ENCODE peak calls at places on chromosome 1, in four cellular contexts. One of them, this sample, is unnamed.

GRCh38 chr1:115655307-115655664 is 13.5 kb downstream of the VANGL1 start:
- DNase-seq in GM12878: no peak
- DNase-seq in SK-N-SH: no peak
- DNase-seq in HepG2: no peak
- DNase-seq in this sample: no peak

GRCh38 chr1:2224621-2225020 is 3.5 kb upstream of the SKI start:
- DNase-seq in GM12878: no peak
- DNase-seq in SK-N-SH: no peak
- DNase-seq in HepG2: no peak
- DNase-seq in this sample: no peak

GRCh38 chr1:233183226-233184020 is 112.1 kb downstream of the PCNX2 start:
- DNase-seq in GM12878: no peak
- DNase-seq in SK-N-SH: no peak
- DNase-seq in HepG2: no peak
- DNase-seq in this sample: no peak

GRCh38 chr1:102550729-102551384 is 554.1 kb upstream of the OLFM3 start:
- DNase-seq in GM12878: no peak
- DNase-seq in SK-N-SH: no peak
- DNase-seq in HepG2: peak
- DNase-seq in this sample: peak

GRCh38 chr1:240803151-240803550 is 191.2 kb upstream of the GREM2 start:
- DNase-seq in GM12878: no peak
- DNase-seq in SK-N-SH: no peak
- DNase-seq in HepG2: no peak
- DNase-seq in this sample: no peak

GRCh38 chr1:232548651-232549050 is 81.3 kb downstream of the SIPA1L2 start:
- DNase-seq in GM12878: no peak
- DNase-seq in SK-N-SH: no peak
- DNase-seq in HepG2: no peak
- DNase-seq in this sample: no peak

GRCh38 chr1:64920936-64921589 is 45.3 kb downstream of the JAK1 start:
- DNase-seq in GM12878: no peak
- DNase-seq in SK-N-SH: peak
- DNase-seq in HepG2: no peak
- DNase-seq in this sample: no peak

GRCh38 chr1:65626003-65626402 is 166.7 kb upstream of the PDE4B start:
- DNase-seq in GM12878: no peak
- DNase-seq in SK-N-SH: no peak
- DNase-seq in HepG2: no peak
- DNase-seq in this sample: no peak

GRCh38 chr1:47944561-47944960 is 52.6 kb downstream of the TRABD2B start:
- DNase-seq in GM12878: no peak
- DNase-seq in SK-N-SH: peak
- DNase-seq in HepG2: no peak
- DNase-seq in this sample: no peak

GRCh38 chr1:219201656-219202055 is 28.0 kb downstream of the LYPLAL1 start:
- DNase-seq in GM12878: no peak
- DNase-seq in SK-N-SH: no peak
- DNase-seq in HepG2: no peak
- DNase-seq in this sample: no peak

GRCh38 chr1:98133151-98133550 is 212.3 kb upstream of the DPYD start:
- DNase-seq in GM12878: no peak
- DNase-seq in SK-N-SH: no peak
- DNase-seq in HepG2: no peak
- DNase-seq in this sample: no peak

GRCh38 chr1:205936846-205937707 is 6.2 kb downstream of the SLC26A9 start:
- DNase-seq in GM12878: no peak
- DNase-seq in SK-N-SH: no peak
- DNase-seq in HepG2: peak
- DNase-seq in this sample: no peak

GRCh38 chr1:20322081-20322824 is 31.6 kb downstream of the VWA5B1 start:
- DNase-seq in GM12878: peak
- DNase-seq in SK-N-SH: no peak
- DNase-seq in HepG2: no peak
- DNase-seq in this sample: no peak

DNA sequence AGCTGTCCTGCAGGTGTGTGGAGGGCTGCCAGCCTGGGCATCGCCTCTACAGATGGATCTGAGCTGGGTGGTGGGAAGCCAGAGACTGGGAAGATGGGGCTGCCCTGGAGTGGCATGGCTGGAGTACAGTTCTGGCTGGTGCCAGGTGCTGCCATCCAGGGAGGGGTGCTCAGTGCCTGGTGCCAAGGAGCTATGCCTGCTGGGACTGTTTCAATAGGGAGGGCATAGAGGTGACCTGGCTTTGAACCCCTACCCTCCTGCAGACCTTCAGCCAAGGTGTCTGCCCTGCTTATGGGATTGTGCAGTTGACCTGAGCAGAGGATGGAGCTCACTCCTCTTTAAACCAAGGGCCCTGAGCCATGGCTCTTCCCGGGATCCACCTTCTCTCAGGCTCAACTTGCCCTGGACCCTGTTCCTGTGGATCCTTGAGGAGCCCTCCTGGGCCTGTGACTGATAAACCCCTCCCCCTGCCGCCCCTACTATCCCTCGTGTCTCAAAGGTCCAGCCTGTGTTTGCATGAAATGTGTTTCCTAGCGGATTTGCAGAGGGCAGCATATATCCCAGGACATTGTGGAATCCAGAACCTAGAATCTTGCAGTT is 48.7 kb downstream of the PTPRU start:
- DNase-seq in GM12878: no peak
- DNase-seq in SK-N-SH: no peak
- DNase-seq in HepG2: no peak
- DNase-seq in this sample: no peak
- TF ChIP-seq FOXM1 in GM12878: no peak
- TF ChIP-seq FOXM1 in SK-N-SH: no peak
- TF ChIP-seq FOXM1 in HepG2: no peak
- TF ChIP-seq FOXM1 in this sample: no peak

GRCh38 chr1:90716552-90717355 is at the start of gene BARHL2:
- DNase-seq in GM12878: no peak
- DNase-seq in SK-N-SH: no peak
- DNase-seq in HepG2: no peak
- DNase-seq in this sample: no peak

GRCh38 chr1:90716243-90716551 is 905 bp downstream of the BARHL2 start:
- DNase-seq in GM12878: no peak
- DNase-seq in SK-N-SH: no peak
- DNase-seq in HepG2: no peak
- DNase-seq in this sample: no peak

GRCh38 chr1:90718411-90719320 is 1.6 kb upstream of the BARHL2 start:
- DNase-seq in GM12878: no peak
- DNase-seq in SK-N-SH: peak
- DNase-seq in HepG2: no peak
- DNase-seq in this sample: peak

GRCh38 chr1:90717356-90717664 is 208 bp upstream of the BARHL2 start:
- DNase-seq in GM12878: no peak
- DNase-seq in SK-N-SH: no peak
- DNase-seq in HepG2: no peak
- DNase-seq in this sample: no peak

DNA sequence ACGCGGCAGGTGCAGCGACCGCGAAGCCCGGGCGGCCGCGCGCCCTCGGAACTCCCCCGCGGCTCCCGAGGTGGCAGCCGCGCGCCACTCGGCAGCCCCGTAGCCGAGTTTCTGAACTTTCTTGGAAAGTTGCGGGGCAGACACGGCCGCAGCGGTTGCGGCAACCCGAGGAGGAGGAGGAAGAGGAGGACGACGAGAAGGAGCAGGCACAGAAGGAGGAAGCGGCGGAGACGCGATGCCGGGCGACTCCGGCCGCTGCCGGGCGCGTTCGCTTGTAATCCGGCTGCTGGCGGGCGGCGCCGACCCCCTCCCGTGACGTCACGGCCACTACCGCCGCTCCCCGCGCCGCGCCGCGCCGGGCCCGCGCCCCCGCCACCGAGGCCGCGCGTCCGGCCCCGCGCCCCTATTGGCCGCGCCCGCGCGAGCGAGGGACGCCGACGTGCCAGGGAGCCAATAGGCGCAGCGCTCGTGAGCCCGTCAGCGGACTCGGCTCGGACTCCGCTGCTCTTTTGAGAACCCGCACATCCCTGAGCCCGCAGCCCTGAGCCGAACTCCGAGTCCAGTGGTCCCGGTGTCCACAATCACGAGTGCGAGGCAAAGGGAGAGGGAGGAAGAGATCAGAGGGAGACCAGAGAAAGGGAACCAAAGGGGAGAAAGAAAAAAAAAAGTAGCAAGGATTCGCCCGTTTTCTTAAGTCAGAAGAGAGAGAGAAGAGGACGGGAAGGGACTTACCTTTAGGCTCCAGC is 736 bp upstream of the BARHL2 start:
- DNase-seq in GM12878: no peak
- DNase-seq in SK-N-SH: peak
- DNase-seq in HepG2: no peak
- DNase-seq in this sample: peak
- TF ChIP-seq FOXM1 in GM12878: no peak
- TF ChIP-seq FOXM1 in SK-N-SH: no peak
- TF ChIP-seq FOXM1 in HepG2: no peak
- TF ChIP-seq FOXM1 in this sample: peak

GRCh38 chr1:31396633-31397351 is 16.2 kb upstream of the SERINC2 start:
- DNase-seq in GM12878: no peak
- DNase-seq in SK-N-SH: no peak
- DNase-seq in HepG2: no peak
- DNase-seq in this sample: no peak

GRCh38 chr1:31398246-31398645 is 14.8 kb upstream of the SERINC2 start:
- DNase-seq in GM12878: no peak
- DNase-seq in SK-N-SH: no peak
- DNase-seq in HepG2: no peak
- DNase-seq in this sample: no peak

GRCh38 chr1:31401241-31401640 is 11.8 kb upstream of the SERINC2 start:
- DNase-seq in GM12878: no peak
- DNase-seq in SK-N-SH: no peak
- DNase-seq in HepG2: no peak
- DNase-seq in this sample: no peak

GRCh38 chr1:31397360-31398095 is 15.5 kb upstream of the SERINC2 start:
- DNase-seq in GM12878: no peak
- DNase-seq in SK-N-SH: no peak
- DNase-seq in HepG2: no peak
- DNase-seq in this sample: no peak

GRCh38 chr1:31400393-31400792 is 12.6 kb upstream of the SERINC2 start:
- DNase-seq in GM12878: no peak
- DNase-seq in SK-N-SH: no peak
- DNase-seq in HepG2: no peak
- DNase-seq in this sample: no peak
- TF ChIP-seq FOXM1 in GM12878: no peak
- TF ChIP-seq FOXM1 in SK-N-SH: no peak
- TF ChIP-seq FOXM1 in HepG2: no peak
- TF ChIP-seq FOXM1 in this sample: no peak

GRCh38 chr1:117559985-117560384 is 45.9 kb upstream of the TENT5C start:
- DNase-seq in GM12878: no peak
- DNase-seq in SK-N-SH: no peak
- DNase-seq in HepG2: no peak
- DNase-seq in this sample: no peak

GRCh38 chr1:117556976-117557375 is 48.9 kb upstream of the TENT5C start:
- DNase-seq in GM12878: no peak
- DNase-seq in SK-N-SH: no peak
- DNase-seq in HepG2: no peak
- DNase-seq in this sample: no peak

GRCh38 chr1:117559139-117559538 is 46.7 kb upstream of the TENT5C start:
- DNase-seq in GM12878: no peak
- DNase-seq in SK-N-SH: no peak
- DNase-seq in HepG2: no peak
- DNase-seq in this sample: no peak

GRCh38 chr1:117553468-117553867 is 52.4 kb upstream of the TENT5C start:
- DNase-seq in GM12878: no peak
- DNase-seq in SK-N-SH: no peak
- DNase-seq in HepG2: no peak
- DNase-seq in this sample: no peak

GRCh38 chr1:117555806-117556205 is 50.0 kb upstream of the TENT5C start:
- DNase-seq in GM12878: no peak
- DNase-seq in SK-N-SH: no peak
- DNase-seq in HepG2: no peak
- DNase-seq in this sample: peak
- TF ChIP-seq FOXM1 in GM12878: no peak
- TF ChIP-seq FOXM1 in SK-N-SH: no peak
- TF ChIP-seq FOXM1 in HepG2: no peak
- TF ChIP-seq FOXM1 in this sample: no peak

DNA sequence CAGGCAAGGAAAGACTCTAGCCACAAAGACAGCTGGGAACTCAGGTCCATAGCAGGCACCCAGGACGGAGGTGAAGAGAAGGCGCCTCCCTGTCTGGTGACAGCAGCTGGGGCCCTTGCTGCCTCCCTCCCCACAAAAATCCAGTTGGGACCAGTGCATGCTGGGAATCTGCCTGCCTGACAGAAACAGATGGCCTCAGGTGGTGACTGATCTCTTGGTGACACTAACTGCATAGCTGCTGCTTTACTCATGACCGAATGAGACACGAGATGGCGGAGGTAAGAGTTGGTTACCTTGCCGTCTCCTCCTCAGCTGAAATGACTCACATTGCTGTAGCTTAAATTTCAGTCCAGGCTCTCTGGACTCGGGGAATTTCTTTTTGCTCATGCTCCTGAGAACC is 130.3 kb downstream of the FGGY start:
- DNase-seq in GM12878: no peak
- DNase-seq in SK-N-SH: no peak
- DNase-seq in HepG2: no peak
- DNase-seq in this sample: no peak
- TF ChIP-seq FOXM1 in GM12878: no peak
- TF ChIP-seq FOXM1 in SK-N-SH: no peak
- TF ChIP-seq FOXM1 in HepG2: no peak
- TF ChIP-seq FOXM1 in this sample: no peak

DNA sequence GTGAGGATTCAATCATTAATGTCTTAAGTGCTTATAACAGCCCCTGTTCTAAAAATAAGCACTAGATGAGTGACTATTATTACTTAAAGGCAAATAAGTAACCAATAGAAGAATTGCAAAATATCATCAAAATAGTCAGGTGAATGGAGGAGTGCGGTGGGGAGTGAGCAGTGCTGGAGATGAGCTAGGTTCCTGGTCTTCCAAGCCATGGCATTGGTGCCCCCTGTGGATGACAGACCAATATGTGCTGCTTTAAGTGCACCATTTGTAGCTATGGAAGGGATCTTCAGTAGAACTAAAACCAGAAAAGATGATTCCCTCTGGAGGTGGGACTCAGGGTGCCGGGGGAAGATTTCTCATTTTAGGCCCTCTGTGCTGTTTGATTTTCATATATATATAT is 46.1 kb upstream of the SLC30A1 start:
- DNase-seq in GM12878: no peak
- DNase-seq in SK-N-SH: peak
- DNase-seq in HepG2: peak
- DNase-seq in this sample: no peak
- TF ChIP-seq FOXM1 in GM12878: no peak
- TF ChIP-seq FOXM1 in SK-N-SH: no peak
- TF ChIP-seq FOXM1 in HepG2: no peak
- TF ChIP-seq FOXM1 in this sample: no peak

DNA sequence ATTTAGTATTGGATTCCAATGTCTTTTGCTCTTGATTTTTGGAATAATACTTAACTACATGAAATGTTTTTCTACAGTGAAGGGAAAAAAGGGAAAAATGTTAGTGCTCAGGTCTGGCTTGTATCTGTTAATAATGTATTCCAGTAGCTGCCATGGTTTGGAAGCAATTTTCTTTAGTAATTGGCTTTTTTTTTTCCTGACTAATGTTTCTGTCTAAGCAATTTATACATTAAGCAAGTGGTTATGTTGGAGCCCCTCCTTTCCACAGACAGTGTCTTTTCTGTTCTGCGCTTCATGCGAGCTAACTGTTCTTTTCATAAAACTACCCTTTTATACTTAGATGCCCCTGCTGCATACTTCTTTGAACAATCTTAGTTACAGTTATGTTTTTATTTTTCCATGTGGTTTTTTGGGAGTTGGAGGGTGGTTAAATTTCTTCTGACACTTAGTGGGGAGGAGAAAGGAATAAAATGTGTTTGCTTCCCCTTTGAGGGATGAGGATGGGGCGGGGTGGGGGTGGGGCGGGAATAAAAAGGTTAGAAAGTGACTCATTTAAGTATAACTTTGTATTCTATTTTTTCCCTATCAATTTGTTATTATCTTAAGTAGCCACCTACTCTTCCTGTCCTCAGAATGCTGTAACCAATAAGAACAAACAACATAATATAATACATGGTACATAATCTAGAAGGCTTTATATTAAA is 83.1 kb downstream of the CLIC4 start:
- DNase-seq in GM12878: no peak
- DNase-seq in SK-N-SH: peak
- DNase-seq in HepG2: no peak
- DNase-seq in this sample: no peak
- TF ChIP-seq FOXM1 in GM12878: no peak
- TF ChIP-seq FOXM1 in SK-N-SH: no peak
- TF ChIP-seq FOXM1 in HepG2: no peak
- TF ChIP-seq FOXM1 in this sample: no peak

This sample was measured in HEK293T.